ENCODE peak calls at places on chromosomes 16 and 17, in four cellular contexts. One of them, this sample, is unnamed.

GRCh38 chr17:22517716-22518115 is 825.4 kb downstream of the KCNJ18 start:
- DNase-seq in adrenal gland: no peak
- DNase-seq in ELR: no peak
- DNase-seq in tibial artery: no peak
- DNase-seq in this sample: no peak

GRCh38 chr17:66947311-66947710 is 17.2 kb upstream of the CACNG4 start:
- DNase-seq in adrenal gland: no peak
- DNase-seq in ELR: no peak
- DNase-seq in tibial artery: no peak
- DNase-seq in this sample: no peak

GRCh38 chr16:74568961-74569631 is 37.8 kb downstream of the GLG1 start:
- DNase-seq in adrenal gland: no peak
- DNase-seq in ELR: peak; percentile 39
- DNase-seq in tibial artery: no peak
- DNase-seq in this sample: no peak

GRCh38 chr17:33922971-33923370 is 332.1 kb upstream of the CCL2 start:
- DNase-seq in ELR: no peak
- DNase-seq in tibial artery: no peak
- DNase-seq in adrenal gland: no peak
- DNase-seq in this sample: no peak

GRCh38 chr17:56708670-56709410 is 115.3 kb downstream of the NOG start:
- DNase-seq in ELR: no peak
- DNase-seq in adrenal gland: no peak
- DNase-seq in tibial artery: no peak
- DNase-seq in this sample: no peak

GRCh38 chr16:83901101-83901500 is 2.2 kb downstream of the MLYCD start:
- DNase-seq in tibial artery: no peak
- DNase-seq in adrenal gland: no peak
- DNase-seq in ELR: peak; percentile 46
- DNase-seq in this sample: no peak

GRCh38 chr17:67606471-67606870 is 111.3 kb upstream of the NOL11 start:
- DNase-seq in adrenal gland: peak; percentile 94
- DNase-seq in ELR: no peak
- DNase-seq in tibial artery: no peak
- DNase-seq in this sample: no peak

GRCh38 chr17:4852504-4853075 is 19.4 kb downstream of the MINK1 start:
- DNase-seq in adrenal gland: no peak
- DNase-seq in ELR: peak; percentile 37
- DNase-seq in tibial artery: no peak
- DNase-seq in this sample: no peak

This sample was measured in occipital lobe.